ENCODE peak calls at places on chromosome 12, in four cellular contexts. U is H7, D is cardiac fibroblast, O is foreskin fibroblast. B is an unnamed sample.

GRCh38 chr12:5964913-5965900 is 20.1 kb upstream of the ANO2 start:
- DNase-seq in D (no peak), O (no peak), U (peak; percentile 66), B (no peak)

GRCh38 chr12:96045566-96045965 is 10.2 kb upstream of the LTA4H start:
- DNase-seq in U (no peak), D (no peak), O (no peak), B (no peak)

GRCh38 chr12:130335517-130336392 is 1.9 kb upstream of the PIWIL1 start:
- DNase-seq in O (peak; percentile 26), U (peak; percentile 73), D (peak; percentile 76), B (peak; percentile 4)

GRCh38 chr12:48281811-48282210 is 68.9 kb downstream of the ZNF641 start:
- DNase-seq in U (no peak), D (no peak), O (no peak), B (no peak)

GRCh38 chr12:20852649-20853048 is 42.1 kb downstream of the SLCO1B3 start:
- DNase-seq in U (no peak), D (no peak), O (no peak), B (no peak)

GRCh38 chr12:7058163-7058845 is 2.2 kb upstream of the C1S start:
- DNase-seq in O (no peak), U (no peak), D (no peak), B (no peak)

GRCh38 chr12:21337959-21338704 is 3.4 kb upstream of the SLCO1A2 start:
- DNase-seq in D (no peak), U (no peak), O (no peak), B (no peak)

GRCh38 chr12:98758331-98758730 is 113.2 kb downstream of the APAF1 start:
- DNase-seq in D (peak; percentile 40), O (no peak), U (no peak), B (no peak)

GRCh38 chr12:23533295-23533694 is 416.2 kb downstream of the SOX5 start:
- DNase-seq in D (no peak), O (no peak), U (no peak), B (no peak)

GRCh38 chr12:92295523-92295922 is 149.9 kb upstream of the BTG1 start:
- DNase-seq in D (peak; percentile 26), U (no peak), O (peak; percentile 41), B (no peak)

GRCh38 chr12:116861331-116861730 is 19.9 kb downstream of the HRK start:
- DNase-seq in U (no peak), D (peak; percentile 80), O (peak; percentile 77), B (peak; percentile 50)

GRCh38 chr12:131222271-131223139 is 268.8 kb downstream of the ADGRD1 start:
- DNase-seq in D (no peak), O (no peak), U (no peak), B (no peak)

GRCh38 chr12:91001306-91001705 is 3.5 kb downstream of the EPYC start:
- DNase-seq in D (no peak), O (no peak), U (no peak), B (no peak)

GRCh38 chr12:30959110-30959710 is 32.7 kb downstream of the TSPAN11 start:
- DNase-seq in O (no peak), D (no peak), U (no peak), B (no peak)

GRCh38 chr12:90546511-90546910 is 408.5 kb downstream of the CCER1 start:
- DNase-seq in D (no peak), U (no peak), O (no peak), B (no peak)

GRCh38 chr12:52976574-52977071 is 27.7 kb downstream of the KRT18 start:
- DNase-seq in D (no peak), U (no peak), O (no peak), B (no peak)

GRCh38 chr12:8887285-8887715 is 27.0 kb upstream of the PHC1 start:
- DNase-seq in U (no peak), O (no peak), D (peak; percentile 5), B (no peak)

GRCh38 chr12:34402899-34403705 is 380.8 kb downstream of the ALG10 start:
- DNase-seq in O (no peak), U (peak; percentile 5), D (no peak), B (no peak)

GRCh38 chr12:14275886-14276285 is 89.6 kb upstream of the ATF7IP start:
- DNase-seq in O (no peak), D (no peak), U (no peak), B (no peak)

GRCh38 chr12:14273911-14274306 is 91.6 kb upstream of the ATF7IP start:
- DNase-seq in U (no peak), D (peak; percentile 45), O (no peak), B (no peak)

GRCh38 chr12:14270392-14270791 is 95.1 kb upstream of the ATF7IP start:
- DNase-seq in O (no peak), U (no peak), D (no peak), B (no peak)

GRCh38 chr12:14275111-14275510 is 90.4 kb upstream of the ATF7IP start:
- DNase-seq in U (no peak), D (no peak), O (no peak), B (no peak)

GRCh38 chr12:14272954-14273910 is 92.2 kb upstream of the ATF7IP start:
- DNase-seq in U (no peak), D (no peak), O (no peak), B (no peak)
- H3K4me3 ChIP-seq in U (no peak overlapping the region), D (no peak overlapping the region), O (no peak overlapping the region), B (no peak overlapping the region)

GRCh38 chr12:110466791-110467190 is 1.3 kb downstream of the GPN3 start:
- DNase-seq in O (no peak), U (no peak), D (no peak), B (no peak)
- H3K4me3 ChIP-seq in O (peak overlapping the region; percentile 80), U (no peak overlapping the region), D (no peak overlapping the region), B (no peak overlapping the region)

GRCh38 chr12:51323966-51324895 is at the start of gene BIN2:
- DNase-seq in D (no peak), U (peak; percentile 49), O (no peak), B (no peak)
- H3K4me3 ChIP-seq in D (no peak within 1 kb of the TSS), U (no peak within 1 kb of the TSS), O (no peak within 1 kb of the TSS), B (no peak within 1 kb of the TSS)

DNA sequence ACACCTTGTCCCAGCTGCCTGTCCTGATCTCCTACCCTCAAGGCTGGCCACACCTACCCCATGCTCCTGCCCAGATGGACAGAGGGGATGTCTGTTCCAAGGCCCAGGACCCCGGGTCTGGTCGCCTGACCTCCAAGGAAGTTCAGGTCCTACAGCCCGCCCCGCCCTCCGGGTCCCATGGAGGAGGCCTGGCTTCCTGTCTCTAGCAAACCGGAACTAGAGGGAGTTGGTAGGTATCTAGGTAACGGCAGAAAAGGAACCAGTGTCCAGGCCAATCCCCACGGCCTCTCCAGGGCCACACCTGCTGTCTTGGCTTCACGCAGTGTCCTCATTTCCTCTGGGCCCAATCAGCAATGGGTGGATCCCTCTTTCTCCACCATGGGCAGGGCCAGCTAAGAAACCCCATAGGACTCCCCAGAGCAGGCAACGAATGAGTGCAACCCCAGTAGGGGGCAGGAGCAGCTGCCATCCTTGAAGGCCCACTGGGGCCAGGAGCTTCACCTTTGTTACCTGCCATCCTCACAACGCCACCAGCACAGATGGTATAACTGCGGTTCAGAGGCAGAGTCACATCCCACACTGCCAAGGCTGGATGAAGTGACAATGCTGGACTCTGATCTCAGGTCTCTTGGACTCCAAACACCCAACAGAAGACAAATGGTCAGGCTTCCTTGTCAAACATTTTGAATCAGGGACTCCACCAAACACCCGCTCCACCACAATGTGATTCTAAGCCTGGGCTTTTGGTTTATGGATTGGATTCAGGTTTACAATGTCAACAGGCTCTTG is 25.1 kb upstream of the RPLP0 start:
- DNase-seq in D (peak; percentile 44), U (peak; percentile 72), O (no peak), B (no peak)
- H3K4me3 ChIP-seq in D (no peak overlapping the region), U (no peak overlapping the region), O (no peak overlapping the region), B (no peak overlapping the region)

DNA sequence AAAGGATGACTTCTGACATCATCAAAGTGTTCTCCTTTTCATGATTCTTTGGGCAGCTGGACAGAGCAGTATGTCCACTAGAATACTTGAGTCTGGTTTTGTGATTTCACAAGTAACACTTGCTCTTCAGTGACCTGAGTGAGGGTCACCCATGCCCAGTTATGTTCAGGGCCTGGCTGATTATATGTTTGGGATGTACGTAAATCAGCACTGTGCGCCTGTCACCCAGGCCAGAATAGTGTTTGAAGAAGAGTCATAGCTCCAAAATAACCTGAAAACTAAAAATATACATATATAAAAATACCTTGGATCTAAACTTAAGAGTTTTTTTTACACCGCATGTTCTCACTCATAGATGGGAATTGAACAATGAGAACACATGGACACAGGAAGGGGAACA is 3.8 kb downstream of the BICD1 start:
- DNase-seq in U (no peak), O (no peak), D (no peak), B (no peak)
- H3K4me3 ChIP-seq in U (no peak overlapping the region), O (no peak overlapping the region), D (no peak overlapping the region), B (no peak overlapping the region)